ENCODE peak calls at places on chromosomes 13 and 19, in ten cellular contexts. One of them, this sample, is unnamed.

GRCh38 chr13:79227418-79227817 is 178.6 kb downstream of the RBM26 start:
- DNase-seq in GM12865: peak
- DNase-seq in Peyer's patch: no peak
- DNase-seq in activated CD4-positive, alpha-beta T cell treated with anti-CD3 and anti-CD28 coated beads, Interleukin-2, amount 50 U/mL, for 1 hour: no peak
- DNase-seq in A549: no peak
- DNase-seq in activated naive CD4-positive, alpha-beta T cell treated with Interleukin-2 at 50 U/mL for 16 hours: no peak
- DNase-seq in stimulated activated CD4-positive, alpha-beta T cell treated with anti-CD3 and anti-CD28 coated beads, Interleukin-2, amount 100 ng/mL, for 48 hours: no peak
- DNase-seq in GM04503: no peak
- DNase-seq in AML-193: no peak
- DNase-seq in NCI-H510A treated with DMSO at 0.1 percent for 48 hours: no peak
- DNase-seq in this sample: no peak

GRCh38 chr13:30679483-30680330 is 55.6 kb upstream of the ALOX5AP start:
- DNase-seq in GM12865: peak
- DNase-seq in Peyer's patch: no peak
- DNase-seq in activated CD4-positive, alpha-beta T cell treated with anti-CD3 and anti-CD28 coated beads, Interleukin-2, amount 50 U/mL, for 1 hour: peak
- DNase-seq in A549: peak
- DNase-seq in activated naive CD4-positive, alpha-beta T cell treated with Interleukin-2 at 50 U/mL for 16 hours: peak
- DNase-seq in stimulated activated CD4-positive, alpha-beta T cell treated with anti-CD3 and anti-CD28 coated beads, Interleukin-2, amount 100 ng/mL, for 48 hours: no peak
- DNase-seq in GM04503: no peak
- DNase-seq in AML-193: peak
- DNase-seq in NCI-H510A treated with DMSO at 0.1 percent for 48 hours: no peak
- DNase-seq in this sample: no peak

GRCh38 chr19:42113641-42114348 is 18.5 kb downstream of the POU2F2 start:
- DNase-seq in GM12865: peak
- DNase-seq in Peyer's patch: peak
- DNase-seq in activated CD4-positive, alpha-beta T cell treated with anti-CD3 and anti-CD28 coated beads, Interleukin-2, amount 50 U/mL, for 1 hour: no peak
- DNase-seq in A549: peak
- DNase-seq in activated naive CD4-positive, alpha-beta T cell treated with Interleukin-2 at 50 U/mL for 16 hours: no peak
- DNase-seq in stimulated activated CD4-positive, alpha-beta T cell treated with anti-CD3 and anti-CD28 coated beads, Interleukin-2, amount 100 ng/mL, for 48 hours: no peak
- DNase-seq in GM04503: peak
- DNase-seq in AML-193: no peak
- DNase-seq in NCI-H510A treated with DMSO at 0.1 percent for 48 hours: peak
- DNase-seq in this sample: no peak

GRCh38 chr13:32087955-32088747 is 56.6 kb downstream of the FRY start:
- DNase-seq in GM12865: no peak
- DNase-seq in Peyer's patch: no peak
- DNase-seq in activated CD4-positive, alpha-beta T cell treated with anti-CD3 and anti-CD28 coated beads, Interleukin-2, amount 50 U/mL, for 1 hour: no peak
- DNase-seq in A549: no peak
- DNase-seq in activated naive CD4-positive, alpha-beta T cell treated with Interleukin-2 at 50 U/mL for 16 hours: no peak
- DNase-seq in stimulated activated CD4-positive, alpha-beta T cell treated with anti-CD3 and anti-CD28 coated beads, Interleukin-2, amount 100 ng/mL, for 48 hours: no peak
- DNase-seq in GM04503: no peak
- DNase-seq in AML-193: no peak
- DNase-seq in NCI-H510A treated with DMSO at 0.1 percent for 48 hours: no peak
- DNase-seq in this sample: no peak

GRCh38 chr19:10864538-10864899 is 6.8 kb upstream of the CARM1 start:
- DNase-seq in GM12865: peak
- DNase-seq in Peyer's patch: peak
- DNase-seq in activated CD4-positive, alpha-beta T cell treated with anti-CD3 and anti-CD28 coated beads, Interleukin-2, amount 50 U/mL, for 1 hour: peak
- DNase-seq in A549: peak
- DNase-seq in activated naive CD4-positive, alpha-beta T cell treated with Interleukin-2 at 50 U/mL for 16 hours: peak
- DNase-seq in stimulated activated CD4-positive, alpha-beta T cell treated with anti-CD3 and anti-CD28 coated beads, Interleukin-2, amount 100 ng/mL, for 48 hours: peak
- DNase-seq in GM04503: no peak
- DNase-seq in AML-193: peak
- DNase-seq in NCI-H510A treated with DMSO at 0.1 percent for 48 hours: peak
- DNase-seq in this sample: peak

GRCh38 chr19:5228932-5229777 is 111.5 kb downstream of the PTPRS start:
- DNase-seq in GM12865: no peak
- DNase-seq in Peyer's patch: no peak
- DNase-seq in activated CD4-positive, alpha-beta T cell treated with anti-CD3 and anti-CD28 coated beads, Interleukin-2, amount 50 U/mL, for 1 hour: no peak
- DNase-seq in A549: peak
- DNase-seq in activated naive CD4-positive, alpha-beta T cell treated with Interleukin-2 at 50 U/mL for 16 hours: no peak
- DNase-seq in stimulated activated CD4-positive, alpha-beta T cell treated with anti-CD3 and anti-CD28 coated beads, Interleukin-2, amount 100 ng/mL, for 48 hours: no peak
- DNase-seq in GM04503: no peak
- DNase-seq in AML-193: no peak
- DNase-seq in NCI-H510A treated with DMSO at 0.1 percent for 48 hours: no peak
- DNase-seq in this sample: no peak

GRCh38 chr19:18085702-18086457 is 854 bp downstream of the IL12RB1 start:
- DNase-seq in GM12865: no peak
- DNase-seq in Peyer's patch: no peak
- DNase-seq in activated CD4-positive, alpha-beta T cell treated with anti-CD3 and anti-CD28 coated beads, Interleukin-2, amount 50 U/mL, for 1 hour: no peak
- DNase-seq in A549: no peak
- DNase-seq in activated naive CD4-positive, alpha-beta T cell treated with Interleukin-2 at 50 U/mL for 16 hours: no peak
- DNase-seq in stimulated activated CD4-positive, alpha-beta T cell treated with anti-CD3 and anti-CD28 coated beads, Interleukin-2, amount 100 ng/mL, for 48 hours: no peak
- DNase-seq in GM04503: no peak
- DNase-seq in AML-193: no peak
- DNase-seq in NCI-H510A treated with DMSO at 0.1 percent for 48 hours: no peak
- DNase-seq in this sample: no peak

GRCh38 chr13:41179593-41180250 is 14.6 kb downstream of the KBTBD7 start:
- DNase-seq in GM12865: peak
- DNase-seq in Peyer's patch: no peak
- DNase-seq in activated CD4-positive, alpha-beta T cell treated with anti-CD3 and anti-CD28 coated beads, Interleukin-2, amount 50 U/mL, for 1 hour: no peak
- DNase-seq in A549: no peak
- DNase-seq in activated naive CD4-positive, alpha-beta T cell treated with Interleukin-2 at 50 U/mL for 16 hours: no peak
- DNase-seq in stimulated activated CD4-positive, alpha-beta T cell treated with anti-CD3 and anti-CD28 coated beads, Interleukin-2, amount 100 ng/mL, for 48 hours: no peak
- DNase-seq in GM04503: peak
- DNase-seq in AML-193: no peak
- DNase-seq in NCI-H510A treated with DMSO at 0.1 percent for 48 hours: no peak
- DNase-seq in this sample: no peak

GRCh38 chr19:7000816-7001215 is 20.4 kb downstream of the MBD3L2B start:
- DNase-seq in GM12865: no peak
- DNase-seq in Peyer's patch: no peak
- DNase-seq in activated CD4-positive, alpha-beta T cell treated with anti-CD3 and anti-CD28 coated beads, Interleukin-2, amount 50 U/mL, for 1 hour: no peak
- DNase-seq in A549: no peak
- DNase-seq in activated naive CD4-positive, alpha-beta T cell treated with Interleukin-2 at 50 U/mL for 16 hours: no peak
- DNase-seq in stimulated activated CD4-positive, alpha-beta T cell treated with anti-CD3 and anti-CD28 coated beads, Interleukin-2, amount 100 ng/mL, for 48 hours: no peak
- DNase-seq in GM04503: no peak
- DNase-seq in AML-193: no peak
- DNase-seq in NCI-H510A treated with DMSO at 0.1 percent for 48 hours: no peak
- DNase-seq in this sample: no peak

GRCh38 chr19:31956771-31957170 is 388.6 kb upstream of the ZNF507 start:
- DNase-seq in GM12865: no peak
- DNase-seq in Peyer's patch: no peak
- DNase-seq in activated CD4-positive, alpha-beta T cell treated with anti-CD3 and anti-CD28 coated beads, Interleukin-2, amount 50 U/mL, for 1 hour: no peak
- DNase-seq in A549: no peak
- DNase-seq in activated naive CD4-positive, alpha-beta T cell treated with Interleukin-2 at 50 U/mL for 16 hours: no peak
- DNase-seq in stimulated activated CD4-positive, alpha-beta T cell treated with anti-CD3 and anti-CD28 coated beads, Interleukin-2, amount 100 ng/mL, for 48 hours: no peak
- DNase-seq in GM04503: no peak
- DNase-seq in AML-193: no peak
- DNase-seq in NCI-H510A treated with DMSO at 0.1 percent for 48 hours: no peak
- DNase-seq in this sample: no peak